ENCODE peak calls at places on chromosomes 2 and 18, in nine cellular contexts. T is fibroblast of mammary gland; F is NCI-H82; C is pons; O is cardiac fibroblast; Y is AG08396; K is GM04503; D is kidney glomerular epithelial cell; W is central memory CD4-positive, alpha-beta T cell. R is an unnamed sample.

GRCh38 chr2:33126973-33127372 is 180.2 kb downstream of the LTBP1 start:
- DNase-seq in T (peak; percentile 87), F (no peak), C (no peak), O (peak; percentile 48), Y (peak; percentile 25), K (no peak), D (no peak), W (no peak), R (no peak)

GRCh38 chr18:65091737-65092329 is 659.0 kb upstream of the CDH7 start:
- DNase-seq in T (peak; percentile 2), F (peak; percentile 53), C (peak; percentile 71), O (peak; percentile 1), Y (no peak), K (no peak), D (peak; percentile 27), W (no peak), R (peak; percentile 6)

GRCh38 chr2:29117636-29118303 is 2.6 kb downstream of the CLIP4 start:
- DNase-seq in T (peak; percentile 57), F (no peak), C (no peak), O (peak; percentile 39), Y (peak; percentile 39), K (no peak), D (peak; percentile 89), W (no peak), R (no peak)

GRCh38 chr2:17195016-17195415 is 323.2 kb downstream of the RAD51AP2 start:
- DNase-seq in T (no peak), F (no peak), C (no peak), O (no peak), Y (no peak), K (no peak), D (no peak), W (no peak), R (no peak)

GRCh38 chr18:77619523-77619922 is 369.9 kb downstream of the GALR1 start:
- DNase-seq in T (no peak), F (no peak), C (no peak), O (no peak), Y (no peak), K (no peak), D (no peak), W (no peak), R (no peak)

GRCh38 chr2:205453200-205453599 is 229.1 kb upstream of the NRP2 start:
- DNase-seq in T (no peak), F (no peak), C (no peak), O (no peak), Y (no peak), K (no peak), D (no peak), W (no peak), R (no peak)

GRCh38 chr2:985317-985898 is 34.8 kb downstream of the SNTG2 start:
- DNase-seq in T (no peak), F (no peak), C (no peak), O (no peak), Y (no peak), K (no peak), D (no peak), W (no peak), R (no peak)

GRCh38 chr2:201260302-201260800 is at the start of gene CASP8:
- DNase-seq in T (peak; percentile 80), F (no peak), C (peak; percentile 63), O (peak; percentile 66), Y (no peak), K (no peak), D (peak; percentile 21), W (peak; percentile 80), R (no peak)

GRCh38 chr18:79857082-79857661 is 59.4 kb downstream of the KCNG2 start:
- DNase-seq in T (peak; percentile 70), F (peak; percentile 56), C (peak; percentile 12), O (peak; percentile 83), Y (peak; percentile 86), K (peak; percentile 16), D (no peak), W (no peak), R (no peak)

GRCh38 chr18:22728481-22729105 is 204.5 kb upstream of the RBBP8 start:
- DNase-seq in T (no peak), F (no peak), C (no peak), O (peak; percentile 14), Y (no peak), K (no peak), D (peak; percentile 0), W (no peak), R (no peak)

GRCh38 chr2:198483046-198483445 is 678.7 kb downstream of the PLCL1 start:
- DNase-seq in T (no peak), F (no peak), C (no peak), O (no peak), Y (no peak), K (peak; percentile 24), D (no peak), W (no peak), R (no peak)

GRCh38 chr2:26616032-26616863 is 24.9 kb downstream of the CIB4 start:
- DNase-seq in T (no peak), F (no peak), C (no peak), O (no peak), Y (no peak), K (no peak), D (no peak), W (no peak), R (no peak)

GRCh38 chr18:3816601-3817363 is 366.8 kb downstream of the TGIF1 start:
- DNase-seq in T (peak; percentile 100), F (no peak), C (no peak), O (peak; percentile 96), Y (peak; percentile 41), K (peak; percentile 65), D (peak; percentile 100), W (no peak), R (no peak)

GRCh38 chr2:98806266-98806697 is 75.3 kb upstream of the MGAT4A start:
- DNase-seq in T (no peak), F (no peak), C (peak; percentile 58), O (peak; percentile 70), Y (no peak), K (no peak), D (peak; percentile 19), W (no peak), R (peak; percentile 17)

GRCh38 chr2:212254331-212254730 is 284.3 kb downstream of the ERBB4 start:
- DNase-seq in T (no peak), F (no peak), C (no peak), O (no peak), Y (no peak), K (no peak), D (no peak), W (no peak), R (peak; percentile 3)

R was measured in HEK293T.